ENCODE peak calls at places on chromosomes 16 and 17, in four cellular contexts. K is NCI-H69, L is iris pigment epithelial cell, R is RPMI8226. J is an unnamed sample.

GRCh38 chr16:53372942-53373871 is 61.1 kb upstream of the RBL2 start:
- DNase-seq in K (no peak), L (no peak), R (no peak), J (no peak)

GRCh38 chr17:37774508-37774907 is 29.6 kb upstream of the HNF1B start:
- DNase-seq in K (no peak), L (no peak), R (peak; percentile 84), J (no peak)

GRCh38 chr17:76240461-76241204 is at the start of gene RNF157:
- DNase-seq in K (peak; percentile 75), L (peak; percentile 53), R (peak; percentile 34), J (no peak)

GRCh38 chr16:57092786-57093301 is 461 bp downstream of the CPNE2 start:
- DNase-seq in K (peak; percentile 70), L (no peak), R (peak; percentile 62), J (no peak)

GRCh38 chr16:20781697-20782096 is 17.9 kb downstream of the ACSM3 start:
- DNase-seq in K (no peak), L (no peak), R (no peak), J (no peak)

GRCh38 chr16:11799509-11800384 is 2.7 kb upstream of the ZC3H7A start:
- DNase-seq in K (no peak), L (no peak), R (peak; percentile 40), J (no peak)

GRCh38 chr16:50245417-50246298 is 20.7 kb upstream of the ADCY7 start:
- DNase-seq in K (peak; percentile 50), L (peak; percentile 62), R (peak; percentile 81), J (no peak)

GRCh38 chr17:74332763-74333220 is 6.8 kb downstream of the KIF19 start:
- DNase-seq in K (peak; percentile 99), L (no peak), R (peak; percentile 50), J (no peak)

GRCh38 chr16:57258226-57258909 is 13.3 kb downstream of the ARL2BP start:
- DNase-seq in K (no peak), L (no peak), R (no peak), J (no peak)

GRCh38 chr16:49639739-49640388 is 216.0 kb downstream of the ZNF423 start:
- DNase-seq in K (peak; percentile 66), L (peak; percentile 79), R (peak; percentile 25), J (no peak)

GRCh38 chr16:49600976-49601375 is 227.4 kb downstream of the C16orf78 start:
- DNase-seq in K (no peak), L (no peak), R (no peak), J (no peak)

GRCh38 chr16:16001856-16002255 is 52.4 kb downstream of the ABCC1 start:
- DNase-seq in K (no peak), L (no peak), R (no peak), J (no peak)

GRCh38 chr17:4980644-4981216 is 6.7 kb downstream of the CAMTA2 start:
- DNase-seq in K (peak; percentile 41), L (peak; percentile 42), R (peak; percentile 52), J (no peak)

GRCh38 chr17:34167359-34167758 is 87.7 kb upstream of the CCL2 start:
- DNase-seq in K (peak; percentile 91), L (peak; percentile 53), R (no peak), J (no peak)

GRCh38 chr16:85616608-85617311 is 3.6 kb downstream of the GSE1 start:
- DNase-seq in K (peak; percentile 51), L (no peak), R (peak; percentile 82), J (no peak)

J was measured in iPS DF 19.7.